ENCODE peak calls at places on chromosome 1, in four cellular contexts. Q is MM.1S, O is suprapubic skin, G is transverse colon. T is an unnamed sample.

GRCh38 chr1:184686540-184686939 is 68.1 kb downstream of the EDEM3 start:
- DNase-seq in Q (no peak), O (no peak), G (no peak), T (no peak)

GRCh38 chr1:58883037-58883887 is 99.4 kb upstream of the JUN start:
- DNase-seq in Q (peak), O (peak), G (peak), T (peak)

GRCh38 chr1:2431095-2431494 is 18.7 kb upstream of the PEX10 start:
- DNase-seq in Q (no peak), O (no peak), G (no peak), T (no peak)

GRCh38 chr1:209349372-209350324 is 233.9 kb upstream of the CAMK1G start:
- DNase-seq in Q (peak), O (no peak), G (no peak), T (no peak)

GRCh38 chr1:205248793-205249601 is 21.3 kb downstream of the TMCC2 start:
- DNase-seq in Q (no peak), O (no peak), G (peak), T (peak)

GRCh38 chr1:62058951-62059350 is 135.7 kb upstream of the L1TD1 start:
- DNase-seq in Q (no peak), O (no peak), G (no peak), T (no peak)

GRCh38 chr1:231663211-231663792 is 36.7 kb downstream of the DISC1 start:
- DNase-seq in Q (no peak), O (no peak), G (no peak), T (no peak)

GRCh38 chr1:11991969-11992676 is 11.9 kb downstream of the MFN2 start:
- DNase-seq in Q (no peak), O (no peak), G (no peak), T (no peak)

GRCh38 chr1:195714248-195714647 is 894.0 kb downstream of the KCNT2 start:
- DNase-seq in Q (no peak), O (no peak), G (no peak), T (no peak)

GRCh38 chr1:238485906-238486219 is 595.1 kb upstream of the ZP4 start:
- DNase-seq in Q (no peak), O (no peak), G (no peak), T (no peak)

GRCh38 chr1:219465247-219466093 is 147.4 kb downstream of the ZC3H11B start:
- DNase-seq in Q (no peak), O (no peak), G (no peak), T (no peak)

GRCh38 chr1:2610036-2610720 is 22.6 kb downstream of the MMEL1 start:
- DNase-seq in Q (no peak), O (peak), G (no peak), T (no peak)

GRCh38 chr1:4267381-4268261 is 367.5 kb upstream of the C1orf174 start:
- DNase-seq in Q (peak), O (no peak), G (no peak), T (no peak)

GRCh38 chr1:206693029-206693428 is 8.3 kb downstream of the MAPKAPK2 start:
- DNase-seq in Q (peak), O (no peak), G (peak), T (no peak)

GRCh38 chr1:25484096-25484495 is 53.4 kb downstream of the MACO1 start:
- DNase-seq in Q (no peak), O (no peak), G (peak), T (no peak)

GRCh38 chr1:43008106-43008424 is 49.4 kb upstream of the SLC2A1 start:
- DNase-seq in Q (no peak), O (no peak), G (no peak), T (no peak)
- H3K4me3 ChIP-seq in Q (no peak), O (no peak), G (no peak), T (no peak)

DNA sequence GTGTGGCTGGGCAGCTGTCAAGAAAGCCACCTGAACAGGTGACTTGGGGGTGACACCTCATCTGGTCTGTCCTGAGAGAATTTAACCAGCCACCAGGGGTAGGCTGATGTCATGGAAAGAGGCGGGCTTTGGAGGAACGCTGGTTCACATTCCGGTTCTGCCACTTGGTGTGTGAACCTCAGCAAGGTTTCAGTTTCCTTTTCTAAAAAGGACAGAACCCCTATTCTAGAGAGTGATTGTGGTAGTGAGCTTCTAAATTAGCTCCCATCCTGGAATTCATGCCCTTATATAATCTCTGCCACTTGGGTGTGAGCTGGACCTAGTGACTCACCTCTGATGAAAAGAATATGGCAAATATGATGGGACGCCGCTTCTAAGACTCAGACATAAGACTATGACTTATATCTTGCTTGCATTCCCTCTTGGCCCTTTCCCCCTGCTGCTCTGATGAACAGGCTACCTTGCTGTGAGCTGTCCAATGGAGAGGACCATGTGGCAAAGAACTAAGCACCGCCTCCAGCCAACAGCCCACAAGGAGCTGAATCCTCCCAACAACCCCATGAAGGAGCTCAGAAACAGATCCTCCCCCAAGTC is 332.1 kb downstream of the RRAGC start:
- DNase-seq in Q (peak), O (no peak), G (peak), T (peak)
- H3K27ac ChIP-seq in Q (peak), O (no peak), G (no peak), T (no peak)

DNA sequence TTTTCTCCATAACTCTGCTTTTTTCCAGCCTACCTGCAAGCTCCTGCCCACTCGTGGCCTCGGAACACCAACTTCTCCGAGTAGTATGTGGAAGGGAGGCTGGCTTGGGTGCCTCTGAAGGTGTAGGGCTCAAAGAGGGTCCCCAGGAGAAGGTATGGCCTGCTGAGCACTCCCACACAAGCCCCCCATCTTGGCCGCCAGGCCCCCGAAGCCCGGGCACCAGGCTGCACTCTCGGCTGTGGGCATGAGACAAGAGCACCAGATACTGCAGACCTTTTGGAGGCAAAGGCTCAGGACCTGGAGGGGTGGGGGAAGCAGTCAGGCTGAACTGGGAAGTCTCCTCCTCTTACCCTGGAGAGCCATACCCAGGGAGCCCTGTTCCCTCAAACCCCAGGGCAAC is 1.7 kb downstream of the ZNF692 start:
- DNase-seq in Q (no peak), O (no peak), G (no peak), T (no peak)
- H3K4me3 ChIP-seq in Q (peak), O (peak), G (no peak), T (no peak)

DNA sequence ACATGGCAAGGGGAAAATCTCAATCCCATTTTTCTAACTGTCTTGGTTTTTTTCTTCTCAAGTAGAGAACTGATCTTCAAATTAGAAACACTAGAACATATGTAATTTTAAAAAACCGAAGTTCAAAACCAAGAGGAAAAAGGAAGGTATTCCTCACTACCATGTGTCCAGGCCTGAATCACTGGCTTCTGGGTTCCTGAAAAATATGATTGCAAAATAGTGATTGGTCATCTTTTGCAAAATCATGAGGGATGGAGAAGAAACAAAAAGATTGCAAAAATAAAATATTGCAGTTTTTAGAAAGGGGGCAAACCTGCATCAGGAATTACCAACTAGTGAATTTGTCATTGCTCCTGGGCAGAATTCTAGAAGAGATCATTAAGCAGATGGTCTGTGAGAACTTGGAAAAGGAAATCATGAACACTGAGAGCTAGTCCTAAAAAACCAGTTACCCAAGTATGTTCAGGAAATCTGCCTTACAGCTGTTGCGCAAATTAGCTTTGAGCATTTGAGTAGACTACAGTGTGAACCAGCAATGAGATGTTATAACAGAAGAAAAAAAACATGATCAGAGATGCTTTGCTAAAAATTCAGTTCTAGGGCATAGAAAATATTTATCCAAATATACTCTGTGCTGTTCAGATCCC is 49.4 kb downstream of the SPATA46 start:
- DNase-seq in Q (no peak), O (no peak), G (no peak), T (no peak)
- H3K27ac ChIP-seq in Q (no peak), O (no peak), G (no peak), T (no peak)

GRCh38 chr1:8980656-8981055 is 35.0 kb downstream of the CA6 start:
- DNase-seq in Q (no peak), O (no peak), G (no peak), T (no peak)
- H3K4me3 ChIP-seq in Q (no peak), O (no peak), G (no peak), T (no peak)

T was measured in lung.